ENCODE peak calls at places on chromosomes 7 and 10, in five cellular contexts. V is fibroblast of pulmonary artery, U is upper lobe of right lung, Y is fibroblast of villous mesenchyme, P is adrenal gland. X is an unnamed sample.

GRCh38 chr7:51198654-51199053 is 118.0 kb downstream of the COBL start:
- DNase-seq in V (no peak), Y (peak; percentile 2), P (no peak), U (no peak), X (no peak)

GRCh38 chr7:1520574-1521234 is 9.8 kb upstream of the MAFK start:
- DNase-seq in P (no peak), U (no peak), V (peak; percentile 91), Y (peak; percentile 92), X (no peak)

GRCh38 chr7:79984210-79984609 is 150.4 kb upstream of the GNAI1 start:
- DNase-seq in Y (no peak), U (no peak), P (no peak), V (peak; percentile 24), X (peak; percentile 70)

GRCh38 chr10:20006169-20006870 is 190.1 kb downstream of the PLXDC2 start:
- DNase-seq in V (peak; percentile 44), P (no peak), Y (no peak), U (no peak), X (no peak)

GRCh38 chr10:132294196-132294520 is 13.6 kb downstream of the STK32C start:
- DNase-seq in P (no peak), V (no peak), U (peak; percentile 41), Y (no peak), X (no peak)

GRCh38 chr10:22713853-22714523 is 390 bp downstream of the PIP4K2A start:
- DNase-seq in Y (peak; percentile 29), V (peak; percentile 28), P (peak; percentile 43), U (peak; percentile 77), X (peak; percentile 27)

GRCh38 chr10:52775132-52775647 is 2.6 kb upstream of the MBL2 start:
- DNase-seq in P (no peak), Y (no peak), U (no peak), V (no peak), X (no peak)

GRCh38 chr10:91389636-91390512 is 20.3 kb upstream of the HECTD2 start:
- DNase-seq in U (no peak), Y (peak; percentile 72), P (peak; percentile 29), V (peak; percentile 80), X (peak; percentile 61)

GRCh38 chr7:44980393-44981034 is 1.7 kb upstream of the MYO1G start:
- DNase-seq in Y (peak; percentile 35), P (no peak), U (peak; percentile 78), V (peak; percentile 50), X (peak; percentile 33)

GRCh38 chr7:128017880-128018845 is 13.1 kb downstream of the LRRC4 start:
- DNase-seq in U (no peak), Y (no peak), V (peak; percentile 27), P (no peak), X (no peak)

GRCh38 chr7:155483868-155484325 is 26.0 kb downstream of the EN2 start:
- DNase-seq in V (no peak), P (no peak), Y (no peak), U (no peak), X (no peak)

GRCh38 chr7:19178595-19178994 is 33.4 kb upstream of the FERD3L start:
- DNase-seq in U (no peak), P (no peak), Y (no peak), V (no peak), X (no peak)

GRCh38 chr10:123889821-123890220 is 1.8 kb downstream of the CPXM2 start:
- DNase-seq in Y (no peak), V (no peak), U (no peak), P (no peak), X (no peak)

GRCh38 chr7:139455789-139456188 is 27.7 kb downstream of the KLRG2 start:
- DNase-seq in P (no peak), Y (no peak), V (no peak), U (no peak), X (no peak)

GRCh38 chr7:125573131-125573530 is 643.5 kb upstream of the POT1 start:
- DNase-seq in P (no peak), V (no peak), Y (no peak), U (no peak), X (no peak)

GRCh38 chr10:17454801-17455520 is 566 bp upstream of the ST8SIA6 start:
- DNase-seq in U (no peak), V (no peak), Y (no peak), P (no peak), X (no peak)

GRCh38 chr7:127478040-127478386 is 85.5 kb upstream of the ZNF800 start:
- DNase-seq in Y (no peak), V (no peak), P (no peak), U (no peak), X (no peak)

GRCh38 chr10:83612050-83612449 is 527.3 kb upstream of the GHITM start:
- DNase-seq in Y (peak; percentile 85), V (peak; percentile 73), U (no peak), P (no peak), X (peak; percentile 7)

GRCh38 chr7:134495546-134495945 is 31.8 kb upstream of the AKR1B10 start:
- DNase-seq in P (no peak), U (no peak), Y (no peak), V (no peak), X (no peak)

GRCh38 chr7:16753102-16753931 is at the start of gene TSPAN13:
- DNase-seq in Y (peak; percentile 73), P (peak; percentile 88), U (peak; percentile 96), V (peak; percentile 70), X (peak; percentile 42)

GRCh38 chr7:154960063-154960790 is 42.7 kb downstream of the PAXIP1 start:
- DNase-seq in V (peak; percentile 11), Y (peak; percentile 42), U (no peak), P (no peak), X (no peak)

GRCh38 chr7:73725703-73726466 is 6.4 kb upstream of the STX1A start:
- DNase-seq in U (peak; percentile 94), V (peak; percentile 69), Y (peak; percentile 60), P (peak; percentile 88), X (peak; percentile 56)

GRCh38 chr7:73728551-73728950 is 9.1 kb upstream of the STX1A start:
- DNase-seq in V (no peak), U (no peak), Y (no peak), P (no peak), X (no peak)

GRCh38 chr7:73723813-73724212 is 4.3 kb upstream of the STX1A start:
- DNase-seq in V (no peak), U (no peak), Y (no peak), P (no peak), X (no peak)

GRCh38 chr7:73730485-73730884 is 8.1 kb downstream of the ABHD11 start:
- DNase-seq in P (no peak), Y (no peak), V (no peak), U (no peak), X (no peak)

DNA sequence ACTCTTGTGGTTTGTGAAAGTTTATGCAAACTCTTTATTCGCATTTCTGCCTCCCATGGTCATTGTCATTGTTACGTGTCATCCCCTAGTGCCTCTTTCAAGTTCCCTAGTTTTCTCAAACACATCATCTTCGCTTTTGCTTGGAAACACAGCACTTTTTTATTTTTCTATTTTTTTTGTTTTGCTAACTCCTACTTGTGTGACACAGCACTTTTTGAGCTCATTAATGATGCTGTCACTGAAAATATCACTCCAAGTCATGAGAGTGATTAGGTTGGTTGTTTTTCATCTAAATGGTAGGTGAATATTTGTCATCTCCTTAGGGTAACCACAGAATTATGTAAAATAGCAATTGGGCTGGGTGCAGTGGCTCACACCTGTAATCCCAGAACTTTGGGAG is 8.5 kb upstream of the STX1A start:
- DNase-seq in P (no peak), Y (no peak), U (no peak), V (no peak), X (no peak)
- TF ChIP-seq CTCF in P (no peak), Y (no peak), U (no peak), V (no peak), X (no peak)

GRCh38 chr7:27423290-27423689 is 180.7 kb downstream of the EVX1 start:
- DNase-seq in U (no peak), Y (peak; percentile 10), P (peak; percentile 25), V (no peak), X (no peak)

GRCh38 chr7:27423821-27424220 is 181.2 kb downstream of the EVX1 start:
- DNase-seq in P (no peak), Y (no peak), V (no peak), U (no peak), X (no peak)

GRCh38 chr7:27427416-27427815 is 184.8 kb downstream of the EVX1 start:
- DNase-seq in P (no peak), U (no peak), V (no peak), Y (no peak), X (no peak)

GRCh38 chr7:27424749-27425148 is 182.1 kb downstream of the EVX1 start:
- DNase-seq in Y (no peak), U (no peak), V (no peak), P (no peak), X (no peak)

DNA sequence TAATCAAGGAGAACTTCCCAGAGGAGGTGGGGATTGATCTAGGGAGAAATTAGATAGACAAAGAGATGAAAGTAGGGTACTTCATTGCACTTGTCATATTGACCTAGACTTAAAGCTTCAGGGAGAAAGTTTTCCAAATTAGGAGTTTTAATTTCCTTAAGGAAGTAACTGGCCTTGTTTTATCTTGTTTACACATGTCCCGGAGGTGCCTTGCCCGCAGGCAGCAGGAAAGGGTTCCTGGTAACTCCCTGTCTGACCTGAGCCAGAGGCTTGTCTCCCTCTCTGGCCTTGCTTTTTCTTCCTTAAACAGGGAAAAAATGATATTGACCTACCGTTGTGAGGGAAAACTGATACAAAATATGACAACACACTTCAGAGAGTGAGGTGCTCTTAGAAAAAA is 181.6 kb downstream of the EVX1 start:
- DNase-seq in U (no peak), Y (no peak), V (no peak), P (no peak), X (no peak)
- H3K4me3 ChIP-seq in U (no peak overlapping the region), Y (no peak overlapping the region), V (no peak overlapping the region), P (no peak overlapping the region), X (no peak overlapping the region)

GRCh38 chr7:8418627-8419245 is 14.7 kb upstream of the NXPH1 start:
- DNase-seq in P (peak; percentile 72), Y (peak; percentile 59), U (no peak), V (peak; percentile 76), X (peak; percentile 52)
- TF ChIP-seq CTCF in P (peak; percentile 73), Y (peak; percentile 65), U (peak; percentile 78), V (peak; percentile 69), X (peak; percentile 70)

DNA sequence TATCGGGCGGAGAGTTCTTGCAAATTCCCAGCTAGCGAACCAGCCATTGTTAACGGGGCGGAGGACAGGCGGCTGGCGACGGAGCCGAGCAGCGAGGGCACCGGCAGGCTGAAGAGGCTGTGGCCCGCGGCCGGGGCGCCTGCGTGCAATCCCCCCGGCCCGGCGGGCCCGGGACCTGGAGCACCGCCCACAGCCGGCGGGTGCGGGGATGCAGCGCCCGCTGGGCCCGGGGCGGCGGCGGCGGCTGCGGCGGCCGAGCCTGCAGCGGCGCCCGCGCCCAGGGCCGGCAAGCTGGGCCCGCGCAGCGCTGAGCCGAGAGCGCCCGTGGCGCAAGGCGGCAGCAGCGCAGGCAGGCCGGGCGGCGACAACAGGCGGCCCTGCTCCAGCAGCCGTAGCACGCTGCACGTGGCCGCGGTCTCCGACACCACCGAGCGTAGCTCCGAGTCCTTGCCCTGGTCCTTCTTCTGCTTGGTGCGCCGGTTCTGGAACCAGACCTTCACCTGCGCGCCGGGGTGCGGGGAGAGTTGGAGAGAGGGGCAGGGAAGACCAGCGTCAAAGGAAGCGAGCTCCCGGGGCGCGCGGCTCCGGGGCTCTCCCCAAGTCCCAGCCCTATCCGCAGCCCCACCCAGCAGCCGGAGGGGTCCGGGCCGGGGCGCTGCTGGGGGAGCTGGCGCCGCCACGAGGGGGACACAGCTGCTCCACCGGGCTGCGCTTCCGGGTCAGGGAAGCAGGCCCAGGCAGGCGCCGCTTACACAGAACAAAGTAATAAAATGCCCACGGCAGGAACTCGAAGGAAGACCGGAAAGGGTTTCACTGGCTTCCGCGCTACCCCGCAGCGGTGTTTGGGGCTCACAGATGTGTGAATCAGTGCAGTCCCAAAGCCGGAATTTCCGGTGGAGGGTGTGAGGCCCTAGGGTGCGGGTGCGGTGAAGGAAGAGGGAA is 3.7 kb downstream of the VAX1 start:
- DNase-seq in Y (no peak), U (no peak), P (no peak), V (no peak), X (no peak)
- H3K4me3 ChIP-seq in Y (no peak overlapping the region), U (no peak overlapping the region), P (no peak overlapping the region), V (no peak overlapping the region), X (no peak overlapping the region)